ENCODE peak calls at places on chromosomes 2 and 18, in six cellular contexts. I is COLO829; K is stimulated activated naive CD8-positive, alpha-beta T cell treated with anti-CD3 and anti-CD28 coated beads, Interleukin-15, amount 100 ng/mL, for 72 hours; G is germinal center; X is heart left ventricle; D is activated naive CD8-positive, alpha-beta T cell treated with anti-CD3 and anti-CD28 coated beads, Interleukin-2, amount 50 U/mL, for 24 hours. N is an unnamed sample.

GRCh38 chr2:109437325-109438090 is 176.3 kb downstream of the SEPTIN10 start:
- DNase-seq in I (no peak), G (no peak), X (no peak), D (no peak), K (no peak), N (no peak)

GRCh38 chr2:119008108-119008507 is 66.1 kb downstream of the MARCO start:
- DNase-seq in I (no peak), K (no peak), X (no peak), G (no peak), D (no peak), N (no peak)

GRCh38 chr2:73886357-73886756 is 6.5 kb upstream of the ACTG2 start:
- DNase-seq in D (peak), I (no peak), G (no peak), K (peak), X (no peak), N (no peak)

GRCh38 chr2:172179045-172179742 is 76.5 kb upstream of the DLX2 start:
- DNase-seq in I (no peak), G (no peak), K (peak), X (no peak), D (peak), N (no peak)

GRCh38 chr2:239715202-239715601 is 309.9 kb downstream of the NDUFA10 start:
- DNase-seq in K (no peak), G (no peak), X (no peak), I (no peak), D (no peak), N (no peak)

GRCh38 chr2:176553685-176554106 is 284.5 kb downstream of the MTX2 start:
- DNase-seq in D (peak), I (peak), K (peak), X (peak), G (peak), N (no peak)

GRCh38 chr2:240593703-240594451 is 7.3 kb downstream of the CAPN10 start:
- DNase-seq in D (no peak), K (no peak), X (peak), I (no peak), G (no peak), N (no peak)

GRCh38 chr18:58349650-58350049 is 279.2 kb downstream of the ALPK2 start:
- DNase-seq in K (no peak), I (no peak), D (no peak), X (no peak), G (no peak), N (no peak)